ENCODE peak calls at places on chromosomes 1 and 21, in five cellular contexts. One of them, this sample, is unnamed.

GRCh38 chr1:167800241-167800640 is 78.5 kb downstream of the MPZL1 start:
- DNase-seq in PC-3: no peak
- DNase-seq in dorsolateral prefrontal cortex: no peak
- DNase-seq in heart left ventricle: no peak
- DNase-seq in psoas muscle: no peak
- DNase-seq in this sample: no peak

GRCh38 chr1:22275626-22276395 is 132.9 kb upstream of the WNT4 start:
- DNase-seq in PC-3: peak
- DNase-seq in dorsolateral prefrontal cortex: peak
- DNase-seq in heart left ventricle: no peak
- DNase-seq in psoas muscle: peak
- DNase-seq in this sample: no peak

GRCh38 chr1:11799099-11799498 is 6.7 kb downstream of the MTHFR start:
- DNase-seq in PC-3: no peak
- DNase-seq in dorsolateral prefrontal cortex: no peak
- DNase-seq in heart left ventricle: no peak
- DNase-seq in psoas muscle: no peak
- DNase-seq in this sample: no peak

GRCh38 chr21:17387030-17387617 is 125.7 kb upstream of the CXADR start:
- DNase-seq in PC-3: peak
- DNase-seq in dorsolateral prefrontal cortex: no peak
- DNase-seq in heart left ventricle: no peak
- DNase-seq in psoas muscle: no peak
- DNase-seq in this sample: peak

GRCh38 chr21:32193066-32193465 is 85.8 kb downstream of the MIS18A start:
- DNase-seq in PC-3: no peak
- DNase-seq in dorsolateral prefrontal cortex: no peak
- DNase-seq in heart left ventricle: no peak
- DNase-seq in psoas muscle: no peak
- DNase-seq in this sample: no peak

GRCh38 chr1:205670143-205670431 is 10.2 kb downstream of the SLC45A3 start:
- DNase-seq in PC-3: no peak
- DNase-seq in dorsolateral prefrontal cortex: no peak
- DNase-seq in heart left ventricle: no peak
- DNase-seq in psoas muscle: no peak
- DNase-seq in this sample: no peak

GRCh38 chr1:185567006-185567405 is 167.2 kb upstream of the HMCN1 start:
- DNase-seq in PC-3: peak
- DNase-seq in dorsolateral prefrontal cortex: no peak
- DNase-seq in heart left ventricle: no peak
- DNase-seq in psoas muscle: no peak
- DNase-seq in this sample: no peak

GRCh38 chr21:40902299-40902698 is 55.3 kb upstream of the DSCAM start:
- DNase-seq in PC-3: no peak
- DNase-seq in dorsolateral prefrontal cortex: peak
- DNase-seq in heart left ventricle: peak
- DNase-seq in psoas muscle: no peak
- DNase-seq in this sample: no peak

GRCh38 chr1:70727891-70728443 is 316.9 kb downstream of the CTH start:
- DNase-seq in PC-3: no peak
- DNase-seq in dorsolateral prefrontal cortex: no peak
- DNase-seq in heart left ventricle: no peak
- DNase-seq in psoas muscle: no peak
- DNase-seq in this sample: no peak

GRCh38 chr1:212614398-212615091 is 6.0 kb downstream of the ATF3 start:
- DNase-seq in PC-3: no peak
- DNase-seq in dorsolateral prefrontal cortex: no peak
- DNase-seq in heart left ventricle: no peak
- DNase-seq in psoas muscle: no peak
- DNase-seq in this sample: no peak

GRCh38 chr1:206456577-206457375 is 13.5 kb upstream of the IKBKE start:
- DNase-seq in PC-3: peak
- DNase-seq in dorsolateral prefrontal cortex: no peak
- DNase-seq in heart left ventricle: no peak
- DNase-seq in psoas muscle: no peak
- DNase-seq in this sample: no peak

GRCh38 chr1:187839873-187840272 is 1011.1 kb downstream of the PLA2G4A start:
- DNase-seq in PC-3: peak
- DNase-seq in dorsolateral prefrontal cortex: no peak
- DNase-seq in heart left ventricle: no peak
- DNase-seq in psoas muscle: no peak
- DNase-seq in this sample: no peak

GRCh38 chr1:224213438-224214119 is 30.5 kb downstream of the DEGS1 start:
- DNase-seq in PC-3: peak
- DNase-seq in dorsolateral prefrontal cortex: no peak
- DNase-seq in heart left ventricle: no peak
- DNase-seq in psoas muscle: no peak
- DNase-seq in this sample: no peak

GRCh38 chr21:46152939-46153258 is 2.5 kb downstream of the FTCD start:
- DNase-seq in PC-3: no peak
- DNase-seq in dorsolateral prefrontal cortex: no peak
- DNase-seq in heart left ventricle: peak
- DNase-seq in psoas muscle: peak
- DNase-seq in this sample: no peak

GRCh38 chr1:229310833-229311232 is 32.0 kb downstream of the CCSAP start:
- DNase-seq in PC-3: no peak
- DNase-seq in dorsolateral prefrontal cortex: no peak
- DNase-seq in heart left ventricle: no peak
- DNase-seq in psoas muscle: no peak
- DNase-seq in this sample: peak

GRCh38 chr1:115559987-115560386 is 81.8 kb upstream of the VANGL1 start:
- DNase-seq in PC-3: no peak
- DNase-seq in dorsolateral prefrontal cortex: no peak
- DNase-seq in heart left ventricle: no peak
- DNase-seq in psoas muscle: no peak
- DNase-seq in this sample: no peak

GRCh38 chr1:30111431-30111830 is 612.0 kb downstream of the MATN1 start:
- DNase-seq in PC-3: peak
- DNase-seq in dorsolateral prefrontal cortex: peak
- DNase-seq in heart left ventricle: no peak
- DNase-seq in psoas muscle: peak
- DNase-seq in this sample: no peak

GRCh38 chr1:91404151-91405012 is at the start of gene HFM1:
- DNase-seq in PC-3: no peak
- DNase-seq in dorsolateral prefrontal cortex: peak
- DNase-seq in heart left ventricle: peak
- DNase-seq in psoas muscle: peak
- DNase-seq in this sample: no peak

GRCh38 chr1:12015001-12015491 is 4.3 kb upstream of the MIIP start:
- DNase-seq in PC-3: no peak
- DNase-seq in dorsolateral prefrontal cortex: no peak
- DNase-seq in heart left ventricle: no peak
- DNase-seq in psoas muscle: no peak
- DNase-seq in this sample: no peak

GRCh38 chr21:40853956-40854688 is 7.2 kb upstream of the DSCAM start:
- DNase-seq in PC-3: no peak
- DNase-seq in dorsolateral prefrontal cortex: no peak
- DNase-seq in heart left ventricle: peak
- DNase-seq in psoas muscle: no peak
- DNase-seq in this sample: no peak

GRCh38 chr1:202288177-202288576 is 53.6 kb downstream of the UBE2T start:
- DNase-seq in PC-3: no peak
- DNase-seq in dorsolateral prefrontal cortex: no peak
- DNase-seq in heart left ventricle: no peak
- DNase-seq in psoas muscle: no peak
- DNase-seq in this sample: no peak

GRCh38 chr1:53087332-53088285 is 25.6 kb downstream of the PODN start:
- DNase-seq in PC-3: no peak
- DNase-seq in dorsolateral prefrontal cortex: no peak
- DNase-seq in heart left ventricle: peak
- DNase-seq in psoas muscle: no peak
- DNase-seq in this sample: no peak

GRCh38 chr1:42732126-42732680 is 7.8 kb downstream of the CLDN19 start:
- DNase-seq in PC-3: no peak
- DNase-seq in dorsolateral prefrontal cortex: no peak
- DNase-seq in heart left ventricle: no peak
- DNase-seq in psoas muscle: no peak
- DNase-seq in this sample: no peak

GRCh38 chr1:47031059-47031458 is 7.6 kb downstream of the CYP4X1 start:
- DNase-seq in PC-3: peak
- DNase-seq in dorsolateral prefrontal cortex: no peak
- DNase-seq in heart left ventricle: no peak
- DNase-seq in psoas muscle: no peak
- DNase-seq in this sample: peak

GRCh38 chr1:180043785-180044184 is 89.2 kb downstream of the CEP350 start:
- DNase-seq in PC-3: no peak
- DNase-seq in dorsolateral prefrontal cortex: no peak
- DNase-seq in heart left ventricle: no peak
- DNase-seq in psoas muscle: no peak
- DNase-seq in this sample: no peak

GRCh38 chr1:37064059-37064458 is 29.7 kb upstream of the GRIK3 start:
- DNase-seq in PC-3: no peak
- DNase-seq in dorsolateral prefrontal cortex: peak
- DNase-seq in heart left ventricle: no peak
- DNase-seq in psoas muscle: no peak
- DNase-seq in this sample: no peak

GRCh38 chr1:28359592-28360239 is 9.8 kb upstream of the PHACTR4 start:
- DNase-seq in PC-3: peak
- DNase-seq in dorsolateral prefrontal cortex: peak
- DNase-seq in heart left ventricle: peak
- DNase-seq in psoas muscle: peak
- DNase-seq in this sample: no peak

GRCh38 chr1:220498188-220498587 is 29.7 kb upstream of the MARK1 start:
- DNase-seq in PC-3: peak
- DNase-seq in dorsolateral prefrontal cortex: no peak
- DNase-seq in heart left ventricle: no peak
- DNase-seq in psoas muscle: no peak
- DNase-seq in this sample: no peak

GRCh38 chr1:245860681-245861552 is 646.2 kb downstream of the SMYD3 start:
- DNase-seq in PC-3: no peak
- DNase-seq in dorsolateral prefrontal cortex: no peak
- DNase-seq in heart left ventricle: no peak
- DNase-seq in psoas muscle: no peak
- DNase-seq in this sample: no peak
- TF ChIP-seq CTCF in PC-3: no peak
- TF ChIP-seq CTCF in dorsolateral prefrontal cortex: no peak
- TF ChIP-seq CTCF in heart left ventricle: no peak
- TF ChIP-seq CTCF in psoas muscle: no peak
- TF ChIP-seq CTCF in this sample: no peak

GRCh38 chr1:183027791-183028190 is 4.6 kb downstream of the LAMC1 start:
- DNase-seq in PC-3: no peak
- DNase-seq in dorsolateral prefrontal cortex: no peak
- DNase-seq in heart left ventricle: no peak
- DNase-seq in psoas muscle: no peak
- DNase-seq in this sample: no peak

GRCh38 chr1:183023601-183024351 is 556 bp downstream of the LAMC1 start:
- DNase-seq in PC-3: peak
- DNase-seq in dorsolateral prefrontal cortex: no peak
- DNase-seq in heart left ventricle: peak
- DNase-seq in psoas muscle: peak
- DNase-seq in this sample: no peak

GRCh38 chr1:183024352-183025337 is 1.4 kb downstream of the LAMC1 start:
- DNase-seq in PC-3: peak
- DNase-seq in dorsolateral prefrontal cortex: no peak
- DNase-seq in heart left ventricle: no peak
- DNase-seq in psoas muscle: no peak
- DNase-seq in this sample: no peak

GRCh38 chr1:183027031-183027430 is 3.8 kb downstream of the LAMC1 start:
- DNase-seq in PC-3: no peak
- DNase-seq in dorsolateral prefrontal cortex: no peak
- DNase-seq in heart left ventricle: no peak
- DNase-seq in psoas muscle: no peak
- DNase-seq in this sample: no peak

DNA sequence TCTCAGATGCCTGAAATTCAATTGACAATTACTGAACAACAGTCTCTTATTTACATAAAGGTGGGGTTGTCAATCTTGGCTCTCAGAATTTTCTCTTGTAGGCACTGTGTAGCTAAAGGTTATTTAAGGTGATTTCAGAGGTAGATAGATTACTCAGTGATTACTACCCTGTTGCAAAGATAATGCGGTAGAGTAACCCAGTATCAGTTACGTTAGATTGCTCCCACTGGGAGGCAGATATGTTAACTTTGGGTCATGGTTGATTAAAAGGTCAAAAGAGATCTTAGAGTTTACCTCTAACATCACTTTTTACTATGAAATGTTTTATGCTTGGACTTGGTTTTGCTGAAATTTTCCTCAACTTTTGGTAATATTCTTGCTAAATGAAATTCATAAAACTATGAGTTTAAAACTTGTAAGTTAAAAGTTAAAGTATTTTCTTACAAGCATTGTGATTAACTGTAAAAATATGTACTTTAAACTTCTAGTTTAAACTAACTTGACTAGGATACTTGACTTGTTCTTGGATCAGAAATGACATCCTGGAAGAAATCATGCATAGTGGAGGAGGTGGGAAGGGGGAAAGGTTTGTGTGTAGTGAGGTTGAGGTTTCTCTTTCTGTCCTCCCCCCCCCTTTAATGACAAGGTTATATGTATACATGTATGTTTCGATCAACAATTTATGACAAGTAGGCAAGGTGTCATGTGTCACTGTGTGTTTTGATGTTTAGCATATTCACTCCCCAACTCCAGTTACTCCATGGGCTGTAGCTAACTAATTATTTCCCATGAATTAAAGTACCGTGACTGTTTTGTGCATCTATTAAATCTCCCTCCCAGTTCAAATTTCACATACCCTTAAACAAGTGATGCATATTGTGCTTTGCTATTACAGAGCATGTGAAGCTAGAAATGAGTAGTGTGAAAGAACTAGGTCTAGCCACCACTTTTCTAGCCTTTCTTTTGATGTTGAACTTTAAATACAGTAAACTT is 2.9 kb downstream of the LAMC1 start:
- DNase-seq in PC-3: peak
- DNase-seq in dorsolateral prefrontal cortex: no peak
- DNase-seq in heart left ventricle: no peak
- DNase-seq in psoas muscle: no peak
- DNase-seq in this sample: no peak
- H3K4me3 ChIP-seq in PC-3: peak
- H3K4me3 ChIP-seq in dorsolateral prefrontal cortex: peak
- H3K4me3 ChIP-seq in heart left ventricle: peak
- H3K4me3 ChIP-seq in psoas muscle: peak
- H3K4me3 ChIP-seq in this sample: peak

GRCh38 chr1:43973981-43974442 is 748 bp upstream of the ATP6V0B start:
- DNase-seq in PC-3: no peak
- DNase-seq in dorsolateral prefrontal cortex: no peak
- DNase-seq in heart left ventricle: no peak
- DNase-seq in psoas muscle: no peak
- DNase-seq in this sample: no peak

GRCh38 chr1:43976890-43977289 is 2.1 kb upstream of the B4GALT2 start:
- DNase-seq in PC-3: no peak
- DNase-seq in dorsolateral prefrontal cortex: no peak
- DNase-seq in heart left ventricle: no peak
- DNase-seq in psoas muscle: no peak
- DNase-seq in this sample: no peak

GRCh38 chr1:43976045-43976444 is 1.3 kb downstream of the ATP6V0B start:
- DNase-seq in PC-3: no peak
- DNase-seq in dorsolateral prefrontal cortex: no peak
- DNase-seq in heart left ventricle: no peak
- DNase-seq in psoas muscle: no peak
- DNase-seq in this sample: no peak

GRCh38 chr1:43974443-43975248 is at the start of gene ATP6V0B:
- DNase-seq in PC-3: peak
- DNase-seq in dorsolateral prefrontal cortex: peak
- DNase-seq in heart left ventricle: peak
- DNase-seq in psoas muscle: peak
- DNase-seq in this sample: no peak

GRCh38 chr1:43975249-43975961 is 645 bp downstream of the ATP6V0B start:
- DNase-seq in PC-3: no peak
- DNase-seq in dorsolateral prefrontal cortex: no peak
- DNase-seq in heart left ventricle: peak
- DNase-seq in psoas muscle: peak
- DNase-seq in this sample: no peak
- TF ChIP-seq CTCF in PC-3: no peak
- TF ChIP-seq CTCF in dorsolateral prefrontal cortex: no peak
- TF ChIP-seq CTCF in heart left ventricle: no peak
- TF ChIP-seq CTCF in psoas muscle: no peak
- TF ChIP-seq CTCF in this sample: no peak

GRCh38 chr1:1359668-1360468 is 1.5 kb upstream of the MXRA8 start:
- DNase-seq in PC-3: no peak
- DNase-seq in dorsolateral prefrontal cortex: no peak
- DNase-seq in heart left ventricle: peak
- DNase-seq in psoas muscle: peak
- DNase-seq in this sample: no peak
- H3K4me3 ChIP-seq in PC-3: no peak
- H3K4me3 ChIP-seq in dorsolateral prefrontal cortex: no peak
- H3K4me3 ChIP-seq in heart left ventricle: peak
- H3K4me3 ChIP-seq in psoas muscle: no peak
- H3K4me3 ChIP-seq in this sample: no peak

This sample was measured in epithelial cell of proximal tubule.